ENCODE peak calls at places on chromosomes 6 and 20, in four cellular contexts. One of them, this sample, is unnamed.

GRCh38 chr6:132768051-132768517 is 10.4 kb upstream of the VNN2 start:
- DNase-seq in GM12878: no peak
- DNase-seq in A549: peak
- DNase-seq in IMR-90: no peak
- DNase-seq in this sample: peak

GRCh38 chr6:11275598-11275997 is 43.1 kb upstream of the NEDD9 start:
- DNase-seq in GM12878: peak
- DNase-seq in A549: peak
- DNase-seq in IMR-90: no peak
- DNase-seq in this sample: no peak

GRCh38 chr6:14792118-14792955 is 453.5 kb upstream of the JARID2 start:
- DNase-seq in GM12878: no peak
- DNase-seq in A549: no peak
- DNase-seq in IMR-90: no peak
- DNase-seq in this sample: no peak

GRCh38 chr6:63821442-63821841 is 185.8 kb downstream of the PHF3 start:
- DNase-seq in GM12878: no peak
- DNase-seq in A549: no peak
- DNase-seq in IMR-90: peak
- DNase-seq in this sample: no peak

GRCh38 chr20:33281550-33282146 is 1.4 kb upstream of the BPIFB1 start:
- DNase-seq in GM12878: no peak
- DNase-seq in A549: no peak
- DNase-seq in IMR-90: no peak
- DNase-seq in this sample: no peak

GRCh38 chr6:110528051-110528929 is 51.9 kb upstream of the SLC22A16 start:
- DNase-seq in GM12878: peak
- DNase-seq in A549: peak
- DNase-seq in IMR-90: peak
- DNase-seq in this sample: peak

GRCh38 chr20:31722388-31723281 is at the start of gene BCL2L1:
- DNase-seq in GM12878: no peak
- DNase-seq in A549: peak
- DNase-seq in IMR-90: peak
- DNase-seq in this sample: peak

GRCh38 chr6:45132059-45132458 is 196.1 kb upstream of the RUNX2 start:
- DNase-seq in GM12878: no peak
- DNase-seq in A549: no peak
- DNase-seq in IMR-90: no peak
- DNase-seq in this sample: no peak

GRCh38 chr20:59747671-59748515 is 143.6 kb downstream of the PHACTR3 start:
- DNase-seq in GM12878: no peak
- DNase-seq in A549: no peak
- DNase-seq in IMR-90: no peak
- DNase-seq in this sample: peak

GRCh38 chr6:31070711-31071197 is 41.6 kb downstream of the C6orf15 start:
- DNase-seq in GM12878: no peak
- DNase-seq in A549: peak
- DNase-seq in IMR-90: peak
- DNase-seq in this sample: peak
- TF ChIP-seq ELK1 in GM12878: no peak
- TF ChIP-seq ELK1 in A549: no peak
- TF ChIP-seq ELK1 in IMR-90: no peak
- TF ChIP-seq ELK1 in this sample: no peak

GRCh38 chr6:38684904-38685303 is 18.0 kb downstream of the GLO1 start:
- DNase-seq in GM12878: no peak
- DNase-seq in A549: no peak
- DNase-seq in IMR-90: no peak
- DNase-seq in this sample: no peak

GRCh38 chr6:38688579-38689087 is 14.3 kb downstream of the GLO1 start:
- DNase-seq in GM12878: peak
- DNase-seq in A549: no peak
- DNase-seq in IMR-90: no peak
- DNase-seq in this sample: no peak

GRCh38 chr6:38687043-38687353 is 15.9 kb downstream of the GLO1 start:
- DNase-seq in GM12878: no peak
- DNase-seq in A549: no peak
- DNase-seq in IMR-90: no peak
- DNase-seq in this sample: no peak

GRCh38 chr6:38686270-38687042 is 16.5 kb downstream of the GLO1 start:
- DNase-seq in GM12878: no peak
- DNase-seq in A549: no peak
- DNase-seq in IMR-90: peak
- DNase-seq in this sample: no peak

GRCh38 chr6:38687549-38687948 is 15.4 kb downstream of the GLO1 start:
- DNase-seq in GM12878: no peak
- DNase-seq in A549: no peak
- DNase-seq in IMR-90: no peak
- DNase-seq in this sample: no peak
- TF ChIP-seq ELK1 in GM12878: no peak
- TF ChIP-seq ELK1 in A549: no peak
- TF ChIP-seq ELK1 in IMR-90: no peak
- TF ChIP-seq ELK1 in this sample: no peak

DNA sequence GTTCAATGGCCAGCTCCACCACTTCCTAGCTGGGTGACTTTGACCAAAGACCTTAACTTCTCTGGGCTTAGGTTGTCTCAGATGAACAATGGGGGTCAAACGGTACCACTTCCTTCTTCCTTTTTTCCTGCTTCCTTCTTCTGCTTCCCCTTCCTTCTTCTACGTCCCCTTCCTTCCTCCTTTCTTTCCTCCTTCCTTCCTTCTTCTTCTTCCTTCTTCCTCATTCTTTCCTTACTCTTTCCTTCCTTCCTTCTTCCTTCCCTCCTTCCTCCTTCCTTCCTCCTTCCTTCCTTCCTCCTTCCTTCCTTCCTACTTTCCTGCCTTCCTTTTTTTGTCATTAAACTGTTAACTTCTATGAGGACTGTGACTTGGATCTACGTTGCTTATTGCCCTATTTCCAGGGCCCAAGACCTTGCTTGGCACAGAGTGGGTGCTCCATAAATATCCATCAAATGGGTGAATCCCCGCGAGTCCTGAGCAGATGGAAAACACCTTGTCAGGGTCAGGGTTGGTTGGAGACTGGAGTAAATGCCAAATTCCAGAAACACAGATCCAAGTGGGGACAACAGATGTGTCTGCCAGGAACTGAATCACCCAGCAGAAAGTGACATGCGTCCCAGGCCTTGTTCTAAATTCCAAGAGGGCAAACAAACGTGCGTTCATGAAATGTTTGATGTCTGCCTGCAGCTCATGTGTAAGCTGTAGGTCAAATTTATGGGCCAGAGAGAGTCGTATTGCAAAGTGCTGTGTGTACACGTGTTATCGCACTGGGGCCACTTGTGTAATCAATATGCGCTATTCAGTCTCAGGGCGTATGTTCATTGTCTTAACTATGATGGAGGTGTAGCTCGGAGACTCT is 243.2 kb downstream of the PREX1 start:
- DNase-seq in GM12878: no peak
- DNase-seq in A549: no peak
- DNase-seq in IMR-90: no peak
- DNase-seq in this sample: no peak
- TF ChIP-seq ELK1 in GM12878: no peak
- TF ChIP-seq ELK1 in A549: no peak
- TF ChIP-seq ELK1 in IMR-90: no peak
- TF ChIP-seq ELK1 in this sample: no peak

GRCh38 chr20:25302596-25302995 is 54.7 kb downstream of the PYGB start:
- DNase-seq in GM12878: no peak
- DNase-seq in A549: no peak
- DNase-seq in IMR-90: no peak
- DNase-seq in this sample: no peak

GRCh38 chr20:25300496-25301170 is 52.7 kb downstream of the PYGB start:
- DNase-seq in GM12878: no peak
- DNase-seq in A549: no peak
- DNase-seq in IMR-90: peak
- DNase-seq in this sample: no peak

GRCh38 chr20:25299801-25300200 is 51.9 kb downstream of the PYGB start:
- DNase-seq in GM12878: no peak
- DNase-seq in A549: no peak
- DNase-seq in IMR-90: peak
- DNase-seq in this sample: peak

GRCh38 chr20:25303292-25304024 is 55.6 kb downstream of the PYGB start:
- DNase-seq in GM12878: no peak
- DNase-seq in A549: no peak
- DNase-seq in IMR-90: no peak
- DNase-seq in this sample: no peak

GRCh38 chr20:25301357-25301920 is 53.6 kb downstream of the PYGB start:
- DNase-seq in GM12878: no peak
- DNase-seq in A549: no peak
- DNase-seq in IMR-90: no peak
- DNase-seq in this sample: no peak
- TF ChIP-seq ELK1 in GM12878: no peak
- TF ChIP-seq ELK1 in A549: no peak
- TF ChIP-seq ELK1 in IMR-90: no peak
- TF ChIP-seq ELK1 in this sample: no peak

GRCh38 chr6:169968541-169969270 is 217.3 kb downstream of the ERMARD start:
- DNase-seq in GM12878: no peak
- DNase-seq in A549: no peak
- DNase-seq in IMR-90: no peak
- DNase-seq in this sample: no peak

GRCh38 chr6:169971171-169971861 is 219.9 kb downstream of the ERMARD start:
- DNase-seq in GM12878: no peak
- DNase-seq in A549: no peak
- DNase-seq in IMR-90: no peak
- DNase-seq in this sample: no peak

GRCh38 chr6:169971951-169972651 is 220.7 kb downstream of the ERMARD start:
- DNase-seq in GM12878: no peak
- DNase-seq in A549: no peak
- DNase-seq in IMR-90: no peak
- DNase-seq in this sample: no peak

GRCh38 chr6:169969372-169970099 is 218.1 kb downstream of the ERMARD start:
- DNase-seq in GM12878: no peak
- DNase-seq in A549: no peak
- DNase-seq in IMR-90: no peak
- DNase-seq in this sample: no peak

GRCh38 chr6:169970306-169970988 is 219.0 kb downstream of the ERMARD start:
- DNase-seq in GM12878: no peak
- DNase-seq in A549: no peak
- DNase-seq in IMR-90: no peak
- DNase-seq in this sample: no peak
- TF ChIP-seq ELK1 in GM12878: no peak
- TF ChIP-seq ELK1 in A549: no peak
- TF ChIP-seq ELK1 in IMR-90: no peak
- TF ChIP-seq ELK1 in this sample: no peak

DNA sequence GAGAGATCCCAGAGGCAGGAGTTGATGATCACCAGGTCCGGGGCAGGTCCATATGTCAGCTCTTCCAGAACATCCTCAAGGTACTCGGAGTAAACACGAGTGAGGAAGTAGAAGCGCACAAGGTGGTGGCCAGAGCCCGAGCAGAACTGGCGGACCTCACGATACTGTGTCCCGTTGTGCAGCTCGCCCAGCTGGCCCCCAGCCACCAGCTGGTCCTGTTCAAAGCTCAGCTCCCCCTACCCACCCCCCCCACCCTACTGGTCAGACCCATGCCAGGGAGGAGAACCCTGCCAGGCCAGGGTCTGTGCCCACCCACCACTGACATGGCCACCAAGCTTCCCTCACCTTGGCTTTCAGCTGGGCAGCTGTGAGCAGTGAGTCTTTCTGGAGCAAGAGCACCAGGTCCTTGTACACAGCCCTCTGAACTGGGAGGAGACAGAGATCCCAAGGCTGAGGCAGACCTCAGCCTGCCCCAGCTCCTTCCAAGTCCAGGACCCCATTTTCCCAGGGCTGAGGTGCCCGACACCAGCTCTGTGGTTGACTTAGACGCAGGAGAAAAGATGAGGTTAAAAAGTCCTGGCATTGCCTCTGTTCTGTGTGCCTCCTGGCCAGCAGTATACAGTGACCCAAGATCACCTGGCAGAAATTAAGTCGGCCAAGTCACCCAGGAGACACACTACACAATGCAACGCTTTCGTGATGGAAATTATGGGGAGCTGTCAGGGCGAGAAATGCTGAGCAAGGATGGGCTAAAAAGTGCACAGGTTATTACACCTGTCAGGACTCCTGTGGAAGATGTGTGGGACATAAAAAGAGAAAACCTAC is 1.4 kb downstream of the PCED1A start:
- DNase-seq in GM12878: no peak
- DNase-seq in A549: no peak
- DNase-seq in IMR-90: no peak
- DNase-seq in this sample: no peak
- TF ChIP-seq ELK1 in GM12878: no peak
- TF ChIP-seq ELK1 in A549: no peak
- TF ChIP-seq ELK1 in IMR-90: no peak
- TF ChIP-seq ELK1 in this sample: no peak

DNA sequence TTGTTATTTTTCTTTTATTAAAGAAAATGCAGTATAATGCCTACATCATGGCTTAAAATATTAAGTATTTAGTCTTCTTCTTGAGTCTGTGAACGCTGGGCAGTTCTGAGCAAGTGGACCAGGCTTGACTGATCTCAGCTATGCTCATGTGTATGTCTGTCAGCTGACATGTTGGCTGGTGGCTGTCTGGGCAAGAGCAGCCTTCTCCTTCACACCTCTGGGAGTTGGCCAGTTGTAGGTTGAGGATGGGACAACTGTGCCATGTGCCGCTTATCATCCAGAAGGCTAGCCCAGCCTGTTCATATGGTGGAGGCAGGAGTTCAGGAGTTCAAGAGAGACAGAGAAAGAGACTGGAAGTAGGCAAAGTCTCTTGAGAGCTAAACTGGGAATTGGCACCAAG is 175.9 kb downstream of the PLCB4 start:
- DNase-seq in GM12878: no peak
- DNase-seq in A549: no peak
- DNase-seq in IMR-90: no peak
- DNase-seq in this sample: no peak
- TF ChIP-seq ELK1 in GM12878: no peak
- TF ChIP-seq ELK1 in A549: no peak
- TF ChIP-seq ELK1 in IMR-90: no peak
- TF ChIP-seq ELK1 in this sample: no peak